ENCODE peak calls at places on chromosomes 2 and 18, in eight cellular contexts. T is MM.1S, B is neural progenitor cell, V is astrocyte, S is IMR-90, M is right atrium auricular region, E is adrenal gland, K is K562. N is an unnamed sample. For H3K4me1, the result is how much of the 10 kb centered on the place peaks cover.

GRCh38 chr2:239721991-239722759 is 303.0 kb downstream of the NDUFA10 start:
- DNase-seq in E (peak), B (no peak), T (no peak), M (no peak), V (no peak), K (no peak), S (no peak), N (no peak)

GRCh38 chr18:40283560-40283959 is 1671.5 kb upstream of the PIK3C3 start:
- DNase-seq in M (no peak), T (no peak), K (no peak), B (no peak), S (no peak), V (no peak), E (no peak), N (no peak)

GRCh38 chr18:79603321-79604204 is 76.0 kb upstream of the CTDP1 start:
- DNase-seq in E (peak), S (no peak), B (no peak), K (no peak), M (no peak), V (no peak), T (no peak), N (no peak)

GRCh38 chr2:219286436-219287115 is 7.4 kb downstream of the DNAJB2 start:
- DNase-seq in S (no peak), B (no peak), K (no peak), T (no peak), M (no peak), V (no peak), E (peak), N (no peak)

GRCh38 chr2:127149384-127149783 is 42.4 kb upstream of the BIN1 start:
- DNase-seq in E (no peak), K (no peak), M (no peak), T (no peak), V (peak), S (peak), B (no peak), N (peak)

GRCh38 chr18:13710460-13710859 is 15.9 kb downstream of the FAM210A start:
- DNase-seq in B (no peak), V (peak), E (no peak), S (peak), M (no peak), T (no peak), K (no peak), N (peak)

GRCh38 chr18:57715073-57715472 is 88.0 kb downstream of the ATP8B1 start:
- DNase-seq in B (no peak), E (no peak), T (no peak), M (no peak), V (no peak), S (no peak), K (no peak), N (no peak)

GRCh38 chr2:240161087-240161750 is 20.8 kb upstream of the OTOS start:
- DNase-seq in E (no peak), K (no peak), T (no peak), B (no peak), M (no peak), V (no peak), S (no peak), N (no peak)

GRCh38 chr2:197869501-197870111 is 65.2 kb downstream of the PLCL1 start:
- DNase-seq in B (no peak), T (no peak), V (peak), S (no peak), K (no peak), E (no peak), M (no peak), N (peak)

GRCh38 chr2:43905388-43905803 is 66.6 kb downstream of the ABCG8 start:
- DNase-seq in E (no peak), S (no peak), V (peak), M (no peak), B (no peak), T (no peak), K (no peak), N (no peak)

GRCh38 chr18:36493349-36494281 is 196.1 kb downstream of the FHOD3 start:
- DNase-seq in T (no peak), M (peak), S (peak), B (peak), E (no peak), K (no peak), V (no peak), N (no peak)

GRCh38 chr2:26521054-26521912 is 43.4 kb upstream of the OTOF start:
- DNase-seq in V (no peak), M (no peak), K (peak), B (peak), S (no peak), E (no peak), T (peak), N (peak)

GRCh38 chr18:7733642-7734041 is 166.5 kb downstream of the PTPRM start:
- DNase-seq in K (no peak), V (no peak), M (no peak), E (no peak), B (no peak), T (no peak), S (peak), N (no peak)

GRCh38 chr18:63887424-63887823 is at the start of gene SERPINB2:
- DNase-seq in M (no peak), K (no peak), V (no peak), T (no peak), E (no peak), S (peak), B (no peak), N (no peak)

GRCh38 chr2:96103906-96104861 is 12.2 kb downstream of the ADRA2B start:
- DNase-seq in B (no peak), E (peak), M (no peak), T (no peak), V (no peak), S (no peak), K (no peak), N (no peak)

GRCh38 chr2:162073776-162074578 is at the start of gene DPP4:
- DNase-seq in B (peak), E (peak), V (no peak), S (peak), T (peak), M (no peak), K (no peak), N (peak)

GRCh38 chr2:191641609-191642008 is 36.3 kb upstream of the NABP1 start:
- DNase-seq in V (no peak), K (no peak), E (no peak), M (no peak), S (no peak), T (no peak), B (no peak), N (no peak)

GRCh38 chr2:127857494-127857818 is 499 bp downstream of the POLR2D start:
- DNase-seq in V (no peak), M (no peak), B (peak), S (no peak), K (no peak), E (no peak), T (peak), N (no peak)

GRCh38 chr2:72155737-72156136 is 8.1 kb upstream of the CYP26B1 start:
- DNase-seq in M (no peak), K (no peak), V (no peak), E (no peak), T (no peak), B (no peak), S (no peak), N (no peak)

GRCh38 chr2:162840598-162841246 is 2.2 kb upstream of the KCNH7 start:
- DNase-seq in B (peak), T (peak), V (peak), E (peak), S (peak), M (no peak), K (peak), N (peak)

GRCh38 chr2:120324926-120325325 is 21.0 kb upstream of the INHBB start:
- DNase-seq in E (no peak), S (no peak), K (no peak), V (no peak), M (no peak), T (no peak), B (no peak), N (no peak)

GRCh38 chr2:68103026-68103425 is 40.2 kb upstream of the C1D start:
- DNase-seq in T (no peak), S (no peak), V (peak), E (no peak), B (no peak), K (no peak), M (no peak), N (no peak)

GRCh38 chr2:6927186-6927585 is 10.0 kb downstream of the RNF144A start:
- DNase-seq in M (no peak), T (no peak), V (no peak), E (peak), K (no peak), B (no peak), S (no peak), N (no peak)

GRCh38 chr2:121075641-121076500 is 209.1 kb downstream of the TFCP2L1 start:
- DNase-seq in E (no peak), B (peak), S (no peak), M (no peak), K (no peak), T (no peak), V (no peak), N (no peak)

GRCh38 chr2:181356526-181356925 is 100.7 kb upstream of the ITGA4 start:
- DNase-seq in V (peak), T (no peak), E (no peak), M (no peak), K (no peak), S (no peak), B (no peak), N (no peak)

GRCh38 chr2:173249661-173250641 is 104.7 kb upstream of the CDCA7 start:
- DNase-seq in S (no peak), V (no peak), B (peak), M (no peak), E (no peak), T (no peak), K (no peak), N (no peak)

GRCh38 chr2:148221166-148221565 is 200.3 kb downstream of the MBD5 start:
- DNase-seq in S (no peak), K (no peak), T (no peak), E (no peak), M (no peak), V (no peak), B (no peak), N (no peak)

GRCh38 chr2:128578406-128579385 is 260.0 kb upstream of the HS6ST1 start:
- DNase-seq in E (no peak), K (no peak), B (no peak), M (peak), V (no peak), T (no peak), S (peak), N (no peak)

GRCh38 chr18:70288851-70289328 is at the start of gene SOCS6:
- DNase-seq in V (peak), S (peak), T (peak), B (peak), M (no peak), E (peak), K (peak), N (peak)

GRCh38 chr18:49814147-49814499 is 790 bp upstream of the ACAA2 start:
- DNase-seq in K (no peak), V (peak), B (peak), E (peak), T (peak), S (peak), M (peak), N (peak)

GRCh38 chr2:72895759-72896281 is 8.6 kb downstream of the SPR start:
- DNase-seq in B (peak), E (no peak), K (no peak), V (peak), S (peak), T (no peak), M (no peak), N (peak)

GRCh38 chr2:239938651-239939486 is 86.3 kb downstream of the NDUFA10 start:
- DNase-seq in K (no peak), M (no peak), S (no peak), V (no peak), E (peak), B (no peak), T (no peak), N (no peak)

GRCh38 chr18:48405971-48406370 is 3.2 kb downstream of the ZBTB7C start:
- DNase-seq in T (no peak), B (no peak), V (no peak), K (no peak), E (no peak), S (no peak), M (no peak), N (no peak)

DNA sequence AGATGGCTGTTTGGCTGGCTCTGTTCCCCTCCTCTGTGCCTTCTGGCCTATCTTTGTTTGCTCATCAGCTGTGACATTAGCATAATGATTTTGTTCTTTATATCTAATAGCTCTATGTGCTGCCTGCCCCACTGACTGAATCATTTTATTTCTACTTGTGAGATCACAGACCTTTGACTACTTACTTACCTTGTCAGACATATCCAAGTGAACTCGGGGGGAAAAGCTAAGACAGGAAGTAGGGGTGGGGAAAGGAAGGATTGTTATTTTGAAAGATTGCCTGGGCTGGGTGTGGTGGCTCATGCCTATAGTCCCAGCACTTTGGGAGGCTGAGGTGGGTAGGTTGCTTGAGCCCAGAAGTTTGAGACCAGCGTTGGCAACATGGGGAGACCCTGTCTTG is 104.2 kb downstream of the ASAP2 start:
- DNase-seq in K (no peak), S (no peak), E (no peak), M (no peak), V (peak), B (no peak), T (no peak), N (peak)
- H3K4me1 ChIP-seq in K (under half), S (under half), E (under half), M (under half), V (half or more), B (under half), T (under half), N (under half)

DNA sequence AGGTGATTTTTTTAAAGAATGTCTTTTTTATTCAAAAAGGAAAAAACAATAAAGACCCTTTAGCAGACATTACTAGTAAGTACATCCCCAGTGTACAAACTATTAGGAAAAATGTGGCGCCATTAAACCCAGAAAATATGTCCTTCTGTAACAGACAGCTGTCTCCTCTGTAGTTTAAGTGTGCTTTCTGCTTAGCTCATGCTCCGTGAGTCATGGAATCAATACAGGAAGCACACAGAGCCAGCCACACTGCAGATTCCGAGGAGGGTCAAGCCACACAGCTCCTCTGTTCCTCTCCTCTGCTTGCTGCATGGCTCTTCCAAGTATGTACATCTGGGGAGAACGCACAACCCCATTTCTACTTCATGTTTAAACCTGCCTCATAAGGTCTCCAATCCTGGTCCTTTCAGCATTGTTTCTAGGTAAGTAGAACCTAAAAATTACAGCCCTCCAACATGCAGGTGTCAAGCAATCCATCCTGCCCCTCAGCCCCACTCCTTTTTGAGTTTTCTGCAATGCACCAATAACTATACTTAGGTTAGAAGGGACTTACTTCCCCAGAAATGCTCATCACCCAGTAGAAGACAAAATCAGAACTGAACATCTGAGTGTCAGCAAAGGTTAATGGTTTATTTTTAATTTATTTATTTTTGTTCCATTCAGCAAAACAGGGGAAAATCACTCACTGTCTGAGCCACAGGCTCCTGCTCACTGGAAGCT is 37.5 kb downstream of the ACVR1 start:
- DNase-seq in T (no peak), M (peak), E (peak), K (peak), B (peak), S (peak), V (peak), N (peak)
- H3K4me1 ChIP-seq in T (under half), M (under half), E (under half), K (under half), B (half or more), S (under half), V (half or more), N (under half)

GRCh38 chr2:234958311-234958710 is 6.5 kb downstream of the SH3BP4 start:
- DNase-seq in M (no peak), B (no peak), T (no peak), S (no peak), E (no peak), V (no peak), K (no peak), N (no peak)
- H3K4me1 ChIP-seq in M (under half), B (half or more), T (under half), S (under half), E (under half), V (half or more), K (under half), N (under half)

DNA sequence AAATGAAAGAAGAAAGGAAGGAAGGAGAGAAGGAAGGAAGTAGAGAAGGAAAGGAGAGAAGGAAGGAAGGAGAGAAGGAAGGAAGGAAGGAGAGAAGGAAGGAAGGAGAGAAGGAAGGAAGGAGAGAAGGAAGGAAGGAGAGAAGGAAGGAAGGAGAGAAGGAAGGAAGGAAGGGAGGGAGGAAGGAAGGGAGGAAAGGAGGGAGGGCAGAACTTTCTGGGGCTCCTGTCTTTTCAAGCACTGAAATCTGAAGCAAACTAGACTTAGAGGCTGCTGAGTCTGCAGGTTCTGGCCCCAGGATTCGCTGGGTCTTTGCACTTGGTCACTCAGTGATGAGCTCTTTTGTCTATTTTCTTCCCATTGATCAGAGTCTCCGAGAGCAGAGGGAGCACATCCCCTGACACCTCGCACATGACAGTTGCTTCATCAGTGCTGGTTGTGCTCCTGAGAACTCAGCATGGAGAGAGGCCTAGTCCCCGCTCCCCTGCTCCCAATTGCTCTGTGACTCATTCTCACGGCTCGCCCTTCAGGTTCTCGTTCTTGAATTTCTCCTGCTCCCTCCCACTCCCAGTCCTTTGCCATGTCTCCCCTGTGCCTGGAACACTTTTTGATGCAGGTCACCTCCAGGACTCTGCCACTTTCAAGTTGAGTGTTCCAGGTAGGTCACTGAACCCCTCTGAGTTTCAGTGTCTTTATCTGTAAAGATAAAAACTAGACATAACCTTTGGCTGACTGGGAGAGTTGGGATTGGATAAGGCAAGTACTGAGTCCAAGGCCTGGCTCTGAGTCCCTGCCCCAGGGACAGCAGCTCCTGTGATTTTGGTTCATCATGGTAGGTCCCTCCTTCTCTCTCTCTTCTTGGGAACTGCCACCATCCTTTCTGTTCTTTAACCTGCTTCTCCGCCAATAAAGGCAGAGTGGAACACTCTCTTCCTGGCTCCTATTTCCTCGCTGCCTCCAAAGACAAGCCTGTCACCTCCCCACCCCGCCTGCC is 55.2 kb downstream of the TNP1 start:
- DNase-seq in E (no peak), M (peak), T (no peak), V (no peak), B (no peak), S (peak), K (no peak), N (no peak)
- H3K4me1 ChIP-seq in E (under half), M (under half), T (under half), V (under half), B (under half), S (under half), K (under half), N (under half)